ENCODE peak calls at places on chromosomes 4 and X, in four cellular contexts. K, F, X and C are unnamed samples.
A peak's percentile ranks its signal among the peaks of the same experiment; 100 is the strongest.

GRCh38 chr4:164613761-164614277 is 140.1 kb upstream of the SMIM31 start:
- DNase-seq in K (no peak), F (no peak), X (no peak), C (peak; percentile 2)

GRCh38 chr4:8181119-8181518 is 18.0 kb upstream of the SH3TC1 start:
- DNase-seq in K (no peak), F (no peak), X (no peak), C (no peak)

GRCh38 chr4:54897590-54897989 is 227.8 kb downstream of the KDR start:
- DNase-seq in K (no peak), F (no peak), X (no peak), C (peak; percentile 49)

GRCh38 chr4:137510866-137511265 is 21.4 kb downstream of the PCDH18 start:
- DNase-seq in K (no peak), F (no peak), X (no peak), C (peak; percentile 96)

GRCh38 chrX:21770631-21771321 is 12.9 kb upstream of the SMPX start:
- DNase-seq in K (no peak), F (no peak), X (no peak), C (no peak)

GRCh38 chrX:112270991-112271390 is 188.4 kb upstream of the TRPC5 start:
- DNase-seq in K (no peak), F (no peak), X (no peak), C (no peak)

GRCh38 chrX:6861456-6861855 is 286.1 kb upstream of the STS start:
- DNase-seq in K (no peak), F (no peak), X (no peak), C (no peak)

GRCh38 chr4:75025432-75025831 is 92.5 kb downstream of the PARM1 start:
- DNase-seq in K (no peak), F (no peak), X (no peak), C (no peak)

GRCh38 chrX:33434256-33435092 is 223.1 kb upstream of the DMD start:
- DNase-seq in K (peak; percentile 4), F (peak; percentile 14), X (peak; percentile 67), C (peak; percentile 60)